ENCODE peak calls at places on chromosome 19, in seven cellular contexts. S is A549, O is coronary artery, E is tibial nerve, J is body of pancreas, W is thoracic aorta, D is neural progenitor cell. Y is an unnamed sample.

GRCh38 chr19:53671621-53672111 is 39.9 kb downstream of the DPRX start:
- DNase-seq in W (no peak), O (no peak), E (no peak), D (no peak), J (no peak), S (no peak), Y (no peak)

GRCh38 chr19:5106361-5106760 is 137.4 kb downstream of the KDM4B start:
- DNase-seq in W (no peak), D (no peak), S (no peak), J (no peak), O (no peak), E (no peak), Y (no peak)

GRCh38 chr19:54271106-54271505 is 9.8 kb downstream of the LILRB2 start:
- DNase-seq in E (no peak), O (peak), S (no peak), D (no peak), J (peak), W (no peak), Y (no peak)

GRCh38 chr19:4310247-4311121 is 6.1 kb downstream of the FSD1 start:
- DNase-seq in S (no peak), D (no peak), J (no peak), O (no peak), E (no peak), W (no peak), Y (no peak)

GRCh38 chr19:48741222-48741999 is 1.0 kb upstream of the RASIP1 start:
- DNase-seq in O (no peak), E (no peak), D (peak), W (no peak), J (peak), S (peak), Y (no peak)

GRCh38 chr19:18972301-18972831 is 31.3 kb upstream of the HOMER3 start:
- DNase-seq in S (no peak), J (peak), W (no peak), D (no peak), O (no peak), E (no peak), Y (no peak)

GRCh38 chr19:42480335-42481095 is 37.8 kb upstream of the CXCL17 start:
- DNase-seq in S (no peak), E (no peak), J (peak), D (no peak), O (no peak), W (no peak), Y (no peak)

GRCh38 chr19:4052993-4053422 is 13.7 kb downstream of the ZBTB7A start:
- DNase-seq in D (no peak), J (peak), S (no peak), O (no peak), E (no peak), W (no peak), Y (no peak)

GRCh38 chr19:53394522-53394973 is 401 bp upstream of the ZNF765 start:
- DNase-seq in S (no peak), W (peak), J (peak), O (peak), E (peak), D (peak), Y (peak)

GRCh38 chr19:43467730-43468129 is 2.3 kb upstream of the LYPD3 start:
- DNase-seq in E (no peak), J (no peak), D (no peak), O (no peak), W (no peak), S (no peak), Y (no peak)

GRCh38 chr19:46416077-46416709 is 2.8 kb upstream of the CCDC8 start:
- DNase-seq in S (peak), O (peak), J (peak), E (peak), D (peak), W (peak), Y (peak)

GRCh38 chr19:45164577-45165335 is 4.0 kb upstream of the NKPD1 start:
- DNase-seq in O (no peak), S (no peak), D (peak), J (peak), W (no peak), E (no peak), Y (no peak)

GRCh38 chr19:45163156-45163555 is 2.4 kb upstream of the NKPD1 start:
- DNase-seq in D (no peak), S (no peak), O (no peak), W (no peak), J (no peak), E (no peak), Y (no peak)

GRCh38 chr19:45161715-45162463 is 1.1 kb upstream of the NKPD1 start:
- DNase-seq in W (no peak), O (no peak), E (no peak), D (peak), J (no peak), S (no peak), Y (no peak)

GRCh38 chr19:45162464-45163143 is 1.8 kb upstream of the NKPD1 start:
- DNase-seq in O (no peak), W (no peak), S (no peak), J (no peak), D (no peak), E (no peak), Y (no peak)

GRCh38 chr19:45163751-45164150 is 3.0 kb upstream of the NKPD1 start:
- DNase-seq in J (no peak), O (no peak), E (no peak), D (no peak), S (no peak), W (no peak), Y (no peak)
- H3K27ac ChIP-seq in J (no peak), O (no peak), E (no peak), D (no peak), S (no peak), W (no peak), Y (no peak)

GRCh38 chr19:11989112-11989456 is 24.2 kb downstream of the ZNF763 start:
- DNase-seq in E (no peak), S (no peak), W (no peak), D (no peak), O (no peak), J (no peak), Y (no peak)

GRCh38 chr19:11986754-11987153 is 21.9 kb downstream of the ZNF763 start:
- DNase-seq in E (no peak), J (no peak), S (no peak), O (no peak), D (no peak), W (no peak), Y (no peak)

GRCh38 chr19:11987405-11988231 is 22.8 kb downstream of the ZNF763 start:
- DNase-seq in O (peak), D (peak), J (peak), S (no peak), W (peak), E (peak), Y (peak)

GRCh38 chr19:11982526-11982925 is 17.7 kb downstream of the ZNF763 start:
- DNase-seq in O (no peak), D (no peak), E (no peak), J (no peak), S (no peak), W (no peak), Y (no peak)

GRCh38 chr19:11984986-11985385 is 20.1 kb downstream of the ZNF763 start:
- DNase-seq in W (no peak), S (no peak), D (peak), J (no peak), E (no peak), O (no peak), Y (no peak)
- TF ChIP-seq CTCF in W (no peak), S (no peak), D (peak), J (no peak), E (no peak), O (no peak), Y (peak)

GRCh38 chr19:13951043-13951442 is 1.3 kb upstream of the DCAF15 start:
- DNase-seq in E (no peak), W (no peak), J (no peak), S (no peak), D (no peak), O (no peak), Y (no peak)
- H3K4me3 ChIP-seq in E (no peak), W (no peak), J (no peak), S (no peak), D (no peak), O (no peak), Y (no peak)

GRCh38 chr19:10686193-10686592 is 15.0 kb upstream of the QTRT1 start:
- DNase-seq in W (no peak), O (no peak), S (no peak), D (no peak), J (no peak), E (no peak), Y (no peak)
- H3K27ac ChIP-seq in W (no peak), O (no peak), S (no peak), D (no peak), J (no peak), E (no peak), Y (peak)

Y was measured in dorsolateral prefrontal cortex.